ENCODE peak calls at places on chromosomes 1 and 21, in nine cellular contexts. One of them, this sample, is unnamed. For H3K9me3, the result is how much of the 10 kb centered on the place peaks cover.

GRCh38 chr1:89990976-89991831 is 3.7 kb upstream of the ZNF326 start:
- DNase-seq in IMR-90: peak
- DNase-seq in heart left ventricle: no peak
- DNase-seq in prostate gland: no peak
- DNase-seq in psoas muscle: no peak
- DNase-seq in H9: no peak
- DNase-seq in A549: no peak
- DNase-seq in ovary: no peak
- DNase-seq in endodermal cell: no peak
- DNase-seq in this sample: no peak

GRCh38 chr1:25765152-25765909 is 34.7 kb upstream of the SELENON start:
- DNase-seq in IMR-90: no peak
- DNase-seq in heart left ventricle: no peak
- DNase-seq in prostate gland: no peak
- DNase-seq in psoas muscle: no peak
- DNase-seq in H9: no peak
- DNase-seq in A549: no peak
- DNase-seq in ovary: no peak
- DNase-seq in endodermal cell: no peak
- DNase-seq in this sample: no peak

GRCh38 chr1:192809286-192810252 is 730 bp downstream of the RGS2 start:
- DNase-seq in IMR-90: peak
- DNase-seq in heart left ventricle: no peak
- DNase-seq in prostate gland: no peak
- DNase-seq in psoas muscle: peak
- DNase-seq in H9: no peak
- DNase-seq in A549: peak
- DNase-seq in ovary: peak
- DNase-seq in endodermal cell: no peak
- DNase-seq in this sample: peak

GRCh38 chr1:209485167-209485566 is 98.3 kb upstream of the CAMK1G start:
- DNase-seq in IMR-90: peak
- DNase-seq in heart left ventricle: peak
- DNase-seq in prostate gland: peak
- DNase-seq in psoas muscle: no peak
- DNase-seq in H9: no peak
- DNase-seq in A549: no peak
- DNase-seq in ovary: no peak
- DNase-seq in endodermal cell: no peak
- DNase-seq in this sample: no peak

GRCh38 chr21:34091032-34091431 is 17.7 kb downstream of the MRPS6 start:
- DNase-seq in IMR-90: no peak
- DNase-seq in heart left ventricle: no peak
- DNase-seq in prostate gland: no peak
- DNase-seq in psoas muscle: no peak
- DNase-seq in H9: no peak
- DNase-seq in A549: no peak
- DNase-seq in ovary: no peak
- DNase-seq in endodermal cell: no peak
- DNase-seq in this sample: no peak

GRCh38 chr21:37422382-37422781 is 55.8 kb downstream of the DYRK1A start:
- DNase-seq in IMR-90: no peak
- DNase-seq in heart left ventricle: no peak
- DNase-seq in prostate gland: no peak
- DNase-seq in psoas muscle: no peak
- DNase-seq in H9: no peak
- DNase-seq in A549: no peak
- DNase-seq in ovary: no peak
- DNase-seq in endodermal cell: no peak
- DNase-seq in this sample: no peak

GRCh38 chr1:29586991-29587745 is 350.8 kb downstream of the PTPRU start:
- DNase-seq in IMR-90: peak
- DNase-seq in heart left ventricle: no peak
- DNase-seq in prostate gland: no peak
- DNase-seq in psoas muscle: no peak
- DNase-seq in H9: no peak
- DNase-seq in A549: no peak
- DNase-seq in ovary: no peak
- DNase-seq in endodermal cell: peak
- DNase-seq in this sample: no peak

GRCh38 chr21:33374080-33374873 is 28.9 kb upstream of the IFNGR2 start:
- DNase-seq in IMR-90: peak
- DNase-seq in heart left ventricle: peak
- DNase-seq in prostate gland: peak
- DNase-seq in psoas muscle: no peak
- DNase-seq in H9: peak
- DNase-seq in A549: peak
- DNase-seq in ovary: peak
- DNase-seq in endodermal cell: peak
- DNase-seq in this sample: peak

GRCh38 chr1:168613689-168614655 is 37.6 kb downstream of the XCL1 start:
- DNase-seq in IMR-90: no peak
- DNase-seq in heart left ventricle: peak
- DNase-seq in prostate gland: no peak
- DNase-seq in psoas muscle: peak
- DNase-seq in H9: no peak
- DNase-seq in A549: no peak
- DNase-seq in ovary: peak
- DNase-seq in endodermal cell: no peak
- DNase-seq in this sample: no peak

GRCh38 chr1:240706150-240706904 is 94.4 kb upstream of the GREM2 start:
- DNase-seq in IMR-90: peak
- DNase-seq in heart left ventricle: no peak
- DNase-seq in prostate gland: no peak
- DNase-seq in psoas muscle: no peak
- DNase-seq in H9: no peak
- DNase-seq in A549: no peak
- DNase-seq in ovary: no peak
- DNase-seq in endodermal cell: no peak
- DNase-seq in this sample: no peak

GRCh38 chr21:31108969-31109368 is 70.7 kb upstream of the KRTAP19-8 start:
- DNase-seq in IMR-90: peak
- DNase-seq in heart left ventricle: no peak
- DNase-seq in prostate gland: no peak
- DNase-seq in psoas muscle: no peak
- DNase-seq in H9: no peak
- DNase-seq in A549: no peak
- DNase-seq in ovary: no peak
- DNase-seq in endodermal cell: no peak
- DNase-seq in this sample: no peak

GRCh38 chr1:211469938-211470529 is 21.9 kb downstream of the RD3 start:
- DNase-seq in IMR-90: peak
- DNase-seq in heart left ventricle: peak
- DNase-seq in prostate gland: peak
- DNase-seq in psoas muscle: peak
- DNase-seq in H9: peak
- DNase-seq in A549: peak
- DNase-seq in ovary: peak
- DNase-seq in endodermal cell: peak
- DNase-seq in this sample: peak

GRCh38 chr21:20949884-20950283 is 48.3 kb upstream of the NCAM2 start:
- DNase-seq in IMR-90: no peak
- DNase-seq in heart left ventricle: no peak
- DNase-seq in prostate gland: no peak
- DNase-seq in psoas muscle: no peak
- DNase-seq in H9: no peak
- DNase-seq in A549: no peak
- DNase-seq in ovary: no peak
- DNase-seq in endodermal cell: no peak
- DNase-seq in this sample: no peak

GRCh38 chr1:209616366-209617046 is 33.0 kb downstream of the CAMK1G start:
- DNase-seq in IMR-90: no peak
- DNase-seq in heart left ventricle: peak
- DNase-seq in prostate gland: no peak
- DNase-seq in psoas muscle: peak
- DNase-seq in H9: no peak
- DNase-seq in A549: no peak
- DNase-seq in ovary: no peak
- DNase-seq in endodermal cell: no peak
- DNase-seq in this sample: no peak

GRCh38 chr1:94926915-94927404 is at the start of gene CNN3:
- DNase-seq in IMR-90: peak
- DNase-seq in heart left ventricle: peak
- DNase-seq in prostate gland: peak
- DNase-seq in psoas muscle: peak
- DNase-seq in H9: peak
- DNase-seq in A549: peak
- DNase-seq in ovary: peak
- DNase-seq in endodermal cell: peak
- DNase-seq in this sample: peak

GRCh38 chr1:26991310-26992116 is 2.0 kb upstream of the TRNP1 start:
- DNase-seq in IMR-90: peak
- DNase-seq in heart left ventricle: no peak
- DNase-seq in prostate gland: no peak
- DNase-seq in psoas muscle: no peak
- DNase-seq in H9: peak
- DNase-seq in A549: peak
- DNase-seq in ovary: no peak
- DNase-seq in endodermal cell: peak
- DNase-seq in this sample: peak

GRCh38 chr1:20712210-20712577 is 5.6 kb downstream of the KIF17 start:
- DNase-seq in IMR-90: no peak
- DNase-seq in heart left ventricle: no peak
- DNase-seq in prostate gland: no peak
- DNase-seq in psoas muscle: no peak
- DNase-seq in H9: no peak
- DNase-seq in A549: no peak
- DNase-seq in ovary: no peak
- DNase-seq in endodermal cell: no peak
- DNase-seq in this sample: no peak

GRCh38 chr1:228742535-228742934 is 7.3 kb downstream of the RHOU start:
- DNase-seq in IMR-90: no peak
- DNase-seq in heart left ventricle: no peak
- DNase-seq in prostate gland: no peak
- DNase-seq in psoas muscle: no peak
- DNase-seq in H9: no peak
- DNase-seq in A549: no peak
- DNase-seq in ovary: no peak
- DNase-seq in endodermal cell: peak
- DNase-seq in this sample: no peak

GRCh38 chr1:2789164-2789985 is 12.1 kb downstream of the TTC34 start:
- DNase-seq in IMR-90: no peak
- DNase-seq in heart left ventricle: no peak
- DNase-seq in prostate gland: no peak
- DNase-seq in psoas muscle: peak
- DNase-seq in H9: no peak
- DNase-seq in A549: no peak
- DNase-seq in ovary: no peak
- DNase-seq in endodermal cell: no peak
- DNase-seq in this sample: peak

DNA sequence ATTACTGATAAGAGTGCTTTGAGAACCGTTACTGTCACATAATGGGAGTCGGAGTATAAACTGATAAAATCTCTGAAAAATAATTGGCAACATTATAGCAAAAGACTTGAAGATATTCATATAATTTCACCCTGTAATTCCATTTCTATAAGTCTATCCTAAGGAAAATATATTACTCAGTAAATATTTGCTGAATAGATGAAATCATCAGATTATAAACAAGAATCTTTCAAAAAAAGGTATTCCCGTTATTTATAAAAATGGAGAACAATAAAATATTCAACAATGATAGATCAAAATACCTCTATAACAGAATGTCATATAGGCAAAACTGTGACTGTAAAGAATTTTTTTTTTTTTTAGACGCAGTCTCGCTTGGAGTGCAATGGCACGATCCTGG is 42.4 kb upstream of the PTCH2 start:
- DNase-seq in IMR-90: no peak
- DNase-seq in heart left ventricle: no peak
- DNase-seq in prostate gland: no peak
- DNase-seq in psoas muscle: no peak
- DNase-seq in H9: no peak
- DNase-seq in A549: no peak
- DNase-seq in ovary: no peak
- DNase-seq in endodermal cell: no peak
- DNase-seq in this sample: no peak
- H3K9me3 ChIP-seq in IMR-90: under half
- H3K9me3 ChIP-seq in heart left ventricle: under half
- H3K9me3 ChIP-seq in prostate gland: under half
- H3K9me3 ChIP-seq in psoas muscle: under half
- H3K9me3 ChIP-seq in H9: under half
- H3K9me3 ChIP-seq in A549: under half
- H3K9me3 ChIP-seq in ovary: under half
- H3K9me3 ChIP-seq in endodermal cell: half or more
- H3K9me3 ChIP-seq in this sample: under half

GRCh38 chr1:173328961-173329360 is 121.8 kb upstream of the TNFSF4 start:
- DNase-seq in IMR-90: no peak
- DNase-seq in heart left ventricle: no peak
- DNase-seq in prostate gland: no peak
- DNase-seq in psoas muscle: no peak
- DNase-seq in H9: no peak
- DNase-seq in A549: no peak
- DNase-seq in ovary: no peak
- DNase-seq in endodermal cell: no peak
- DNase-seq in this sample: no peak
- H3K27ac ChIP-seq in IMR-90: no peak
- H3K27ac ChIP-seq in heart left ventricle: no peak
- H3K27ac ChIP-seq in prostate gland: no peak
- H3K27ac ChIP-seq in psoas muscle: no peak
- H3K27ac ChIP-seq in H9: no peak
- H3K27ac ChIP-seq in A549: peak
- H3K27ac ChIP-seq in ovary: no peak
- H3K27ac ChIP-seq in endodermal cell: no peak
- H3K27ac ChIP-seq in this sample: no peak

DNA sequence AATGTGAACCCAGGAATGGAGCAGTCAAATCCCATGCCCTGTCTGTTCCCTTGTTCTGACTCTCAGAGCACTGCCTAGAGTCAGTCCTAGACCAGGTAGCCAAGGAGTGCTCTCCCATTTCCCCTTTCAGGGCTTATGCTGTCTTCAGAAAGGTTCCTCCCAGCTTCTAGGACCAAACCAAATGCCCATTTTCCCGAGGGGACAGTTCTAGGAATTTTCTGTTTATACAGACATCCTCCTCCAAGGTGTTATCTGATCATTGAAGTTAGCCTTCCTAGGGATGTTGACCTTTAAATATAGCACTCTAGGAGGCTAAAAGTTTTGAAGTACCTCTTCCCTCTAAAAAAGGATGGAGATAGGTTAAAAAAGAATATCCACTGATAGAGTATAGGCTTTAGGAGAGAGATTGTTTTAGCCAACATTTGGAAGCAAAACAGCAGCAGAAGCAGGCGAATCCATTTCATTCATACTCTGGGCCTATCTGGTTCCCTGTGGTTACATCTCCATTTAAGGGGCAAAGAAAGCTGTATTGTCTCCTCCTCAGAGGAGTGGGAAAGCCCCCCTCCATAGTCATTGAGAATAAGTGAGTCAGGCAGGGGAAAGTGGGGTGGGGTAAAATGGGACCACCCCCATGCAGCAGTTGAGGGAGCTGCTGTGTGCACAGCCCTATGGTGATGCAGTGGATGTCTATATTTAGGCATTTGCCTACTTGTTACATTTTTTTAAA is 126.5 kb downstream of the SPATA46 start:
- DNase-seq in IMR-90: no peak
- DNase-seq in heart left ventricle: no peak
- DNase-seq in prostate gland: no peak
- DNase-seq in psoas muscle: no peak
- DNase-seq in H9: no peak
- DNase-seq in A549: no peak
- DNase-seq in ovary: no peak
- DNase-seq in endodermal cell: peak
- DNase-seq in this sample: no peak
- H3K9me3 ChIP-seq in IMR-90: under half
- H3K9me3 ChIP-seq in heart left ventricle: under half
- H3K9me3 ChIP-seq in prostate gland: under half
- H3K9me3 ChIP-seq in psoas muscle: under half
- H3K9me3 ChIP-seq in H9: under half
- H3K9me3 ChIP-seq in A549: under half
- H3K9me3 ChIP-seq in ovary: under half
- H3K9me3 ChIP-seq in endodermal cell: under half
- H3K9me3 ChIP-seq in this sample: under half

GRCh38 chr1:204295666-204296065 is 64.1 kb downstream of the PLEKHA6 start:
- DNase-seq in IMR-90: no peak
- DNase-seq in heart left ventricle: no peak
- DNase-seq in prostate gland: no peak
- DNase-seq in psoas muscle: peak
- DNase-seq in H9: no peak
- DNase-seq in A549: no peak
- DNase-seq in ovary: peak
- DNase-seq in endodermal cell: no peak
- DNase-seq in this sample: no peak
- H3K27ac ChIP-seq in IMR-90: peak
- H3K27ac ChIP-seq in heart left ventricle: peak
- H3K27ac ChIP-seq in prostate gland: no peak
- H3K27ac ChIP-seq in psoas muscle: no peak
- H3K27ac ChIP-seq in H9: no peak
- H3K27ac ChIP-seq in A549: peak
- H3K27ac ChIP-seq in ovary: no peak
- H3K27ac ChIP-seq in endodermal cell: no peak
- H3K27ac ChIP-seq in this sample: no peak

This sample was measured in body of pancreas.